ENCODE peak calls at places on chromosomes 13 and 19, in ten cellular contexts. L is uterus, D is IMR-90, M is sigmoid colon, Z is thyroid gland, G is body of pancreas, F is A549, W is erythroblast, A is GM12891, I is tibial nerve. N is an unnamed sample.

GRCh38 chr19:38739440-38740251 is 4.6 kb downstream of the CAPN12 start:
- DNase-seq in L (no peak), I (no peak), D (no peak), Z (no peak), G (no peak), F (no peak), W (no peak), M (no peak), A (no peak), N (no peak)

GRCh38 chr19:42023121-42023942 is 29.3 kb upstream of the ATP1A3 start:
- DNase-seq in F (peak), M (no peak), D (peak), I (no peak), Z (no peak), L (no peak), A (no peak), G (no peak), W (peak), N (no peak)

GRCh38 chr19:51607077-51607476 is 23.1 kb downstream of the SIGLEC5 start:
- DNase-seq in W (no peak), F (no peak), Z (no peak), D (no peak), M (no peak), L (no peak), G (no peak), I (no peak), A (peak), N (no peak)

GRCh38 chr19:43782689-43783231 is 2.0 kb upstream of the KCNN4 start:
- DNase-seq in F (no peak), G (no peak), Z (no peak), W (peak), D (no peak), L (no peak), M (no peak), I (no peak), A (no peak), N (no peak)

GRCh38 chr19:45901432-45901903 is 945 bp downstream of the MYPOP start:
- DNase-seq in F (no peak), D (peak), A (no peak), Z (peak), W (peak), L (peak), M (peak), I (no peak), G (peak), N (no peak)

GRCh38 chr13:27672025-27672424 is 50.3 kb downstream of the POLR1D start:
- DNase-seq in A (no peak), D (no peak), I (no peak), G (no peak), W (no peak), M (no peak), F (no peak), L (no peak), Z (no peak), N (no peak)

GRCh38 chr13:60591348-60591747 is 194.3 kb downstream of the TDRD3 start:
- DNase-seq in M (no peak), D (peak), Z (no peak), I (no peak), G (no peak), L (no peak), W (no peak), F (no peak), A (no peak), N (no peak)

GRCh38 chr13:80334582-80335260 is 6.2 kb downstream of the SPRY2 start:
- DNase-seq in F (no peak), A (no peak), G (no peak), W (no peak), M (no peak), L (no peak), Z (no peak), D (peak), I (no peak), N (no peak)

GRCh38 chr13:112078879-112079526 is 12.1 kb downstream of the SOX1 start:
- DNase-seq in M (no peak), I (no peak), L (no peak), A (no peak), G (no peak), W (no peak), Z (no peak), F (no peak), D (no peak), N (no peak)

GRCh38 chr13:27037571-27037970 is 134.0 kb downstream of the USP12 start:
- DNase-seq in G (no peak), A (no peak), D (no peak), L (no peak), Z (no peak), M (no peak), W (no peak), I (no peak), F (no peak), N (no peak)

GRCh38 chr19:23118400-23118799 is 1.6 kb downstream of the ZNF730 start:
- DNase-seq in M (no peak), I (no peak), L (no peak), Z (no peak), F (no peak), A (no peak), W (no peak), D (no peak), G (no peak), N (no peak)

GRCh38 chr13:113374511-113375175 is 10.7 kb upstream of the GRTP1 start:
- DNase-seq in M (peak), A (no peak), F (no peak), D (no peak), G (no peak), Z (no peak), L (no peak), I (no peak), W (no peak), N (no peak)

GRCh38 chr13:28100149-28101121 is at the start of gene FLT3:
- DNase-seq in D (peak), I (no peak), W (no peak), A (peak), G (peak), L (no peak), F (peak), Z (peak), M (no peak), N (peak)

GRCh38 chr19:27793128-27793643 is 1419.8 kb downstream of the UQCRFS1 start:
- DNase-seq in W (peak), A (peak), L (peak), M (peak), D (peak), Z (peak), I (peak), G (peak), F (peak), N (peak)

GRCh38 chr13:102724923-102725322 is 30.1 kb upstream of the METTL21C start:
- DNase-seq in W (peak), I (no peak), D (peak), L (no peak), F (peak), A (no peak), G (no peak), M (no peak), Z (peak), N (no peak)

GRCh38 chr19:41428481-41428859 is 1.3 kb upstream of the B3GNT8 start:
- DNase-seq in D (no peak), F (no peak), A (no peak), L (no peak), I (no peak), Z (no peak), M (no peak), W (no peak), G (no peak), N (no peak)

GRCh38 chr13:109971745-109972090 is 185.3 kb upstream of the IRS2 start:
- DNase-seq in D (no peak), M (no peak), L (no peak), F (no peak), A (no peak), W (no peak), G (no peak), Z (no peak), I (no peak), N (no peak)

GRCh38 chr19:30356951-30357579 is 15.1 kb upstream of the ZNF536 start:
- DNase-seq in Z (no peak), I (no peak), M (peak), D (no peak), F (no peak), W (peak), A (no peak), G (no peak), L (no peak), N (no peak)

GRCh38 chr13:35489050-35489449 is 12.6 kb upstream of the MAB21L1 start:
- DNase-seq in L (no peak), I (no peak), G (no peak), A (no peak), M (no peak), Z (no peak), F (no peak), W (no peak), D (no peak), N (no peak)

GRCh38 chr19:1251503-1252220 is 3.3 kb downstream of the MIDN start:
- DNase-seq in G (peak), L (no peak), D (no peak), M (peak), W (peak), A (no peak), F (no peak), I (no peak), Z (peak), N (peak)

GRCh38 chr19:8910775-8911414 is 78.7 kb downstream of the MBD3L1 start:
- DNase-seq in G (no peak), L (no peak), I (no peak), Z (no peak), F (no peak), A (no peak), W (no peak), M (no peak), D (no peak), N (no peak)

GRCh38 chr19:7885818-7886217 is 2.5 kb upstream of the LRRC8E start:
- DNase-seq in Z (no peak), W (no peak), L (no peak), G (no peak), I (no peak), A (no peak), F (no peak), D (no peak), M (no peak), N (no peak)

GRCh38 chr19:55346725-55347441 is 7.2 kb downstream of the KMT5C start:
- DNase-seq in A (no peak), D (no peak), F (no peak), I (no peak), W (no peak), Z (no peak), M (no peak), G (no peak), L (no peak), N (no peak)

GRCh38 chr19:2722541-2723344 is 1.6 kb upstream of the DIRAS1 start:
- DNase-seq in Z (peak), L (peak), W (no peak), D (peak), F (peak), I (no peak), M (peak), G (peak), A (no peak), N (peak)

GRCh38 chr19:33758541-33759013 is 38.1 kb upstream of the KCTD15 start:
- DNase-seq in W (no peak), D (peak), Z (peak), M (no peak), F (no peak), G (no peak), L (no peak), A (no peak), I (no peak), N (no peak)

GRCh38 chr13:85974604-85975366 is 175.6 kb upstream of the SLITRK6 start:
- DNase-seq in G (no peak), F (no peak), I (no peak), M (no peak), A (no peak), Z (no peak), L (no peak), D (no peak), W (no peak), N (no peak)

GRCh38 chr13:111431241-111431640 is 110.8 kb downstream of the TEX29 start:
- DNase-seq in D (no peak), W (no peak), A (no peak), L (no peak), I (no peak), G (no peak), M (no peak), Z (no peak), F (no peak), N (no peak)

GRCh38 chr19:14318873-14319272 is 62.4 kb upstream of the ADGRE5 start:
- DNase-seq in Z (peak), A (no peak), D (no peak), L (no peak), G (no peak), F (no peak), W (no peak), M (no peak), I (no peak), N (no peak)

GRCh38 chr13:39329182-39329639 is 273.8 kb downstream of the LHFPL6 start:
- DNase-seq in A (no peak), Z (no peak), G (no peak), L (no peak), M (no peak), D (no peak), W (no peak), F (no peak), I (no peak), N (no peak)

GRCh38 chr13:67224148-67224846 is 5.8 kb downstream of the PCDH9 start:
- DNase-seq in M (peak), F (peak), I (peak), W (peak), D (peak), G (peak), A (no peak), Z (peak), L (peak), N (peak)

GRCh38 chr13:49098198-49098597 is 121.9 kb upstream of the MLNR start:
- DNase-seq in A (no peak), F (no peak), I (no peak), Z (no peak), M (no peak), L (peak), W (peak), D (peak), G (peak), N (no peak)

GRCh38 chr19:50417138-50417849 is 1.4 kb upstream of the SPIB start:
- DNase-seq in D (no peak), F (no peak), G (peak), L (no peak), A (no peak), M (no peak), I (no peak), Z (no peak), W (no peak), N (no peak)

GRCh38 chr19:50417850-50418185 is 920 bp upstream of the SPIB start:
- DNase-seq in A (no peak), D (no peak), L (no peak), I (no peak), G (no peak), M (no peak), F (no peak), W (no peak), Z (no peak), N (no peak)

GRCh38 chr19:50419022-50419579 is 363 bp downstream of the SPIB start:
- DNase-seq in I (no peak), Z (no peak), L (no peak), M (no peak), G (no peak), D (no peak), A (no peak), F (no peak), W (no peak), N (no peak)

GRCh38 chr19:50419580-50420035 is 870 bp downstream of the SPIB start:
- DNase-seq in G (no peak), I (no peak), F (no peak), Z (no peak), A (no peak), D (no peak), L (no peak), M (no peak), W (no peak), N (no peak)

GRCh38 chr19:50418186-50419021 is at the start of gene SPIB:
- DNase-seq in A (no peak), G (no peak), I (no peak), F (no peak), L (no peak), Z (no peak), M (no peak), D (no peak), W (no peak), N (no peak)
- TF ChIP-seq POLR2A in A (peak), G (no peak), I (no peak), F (no peak), L (no peak), Z (no peak), M (no peak), D (no peak), W (no peak), N (no peak)

DNA sequence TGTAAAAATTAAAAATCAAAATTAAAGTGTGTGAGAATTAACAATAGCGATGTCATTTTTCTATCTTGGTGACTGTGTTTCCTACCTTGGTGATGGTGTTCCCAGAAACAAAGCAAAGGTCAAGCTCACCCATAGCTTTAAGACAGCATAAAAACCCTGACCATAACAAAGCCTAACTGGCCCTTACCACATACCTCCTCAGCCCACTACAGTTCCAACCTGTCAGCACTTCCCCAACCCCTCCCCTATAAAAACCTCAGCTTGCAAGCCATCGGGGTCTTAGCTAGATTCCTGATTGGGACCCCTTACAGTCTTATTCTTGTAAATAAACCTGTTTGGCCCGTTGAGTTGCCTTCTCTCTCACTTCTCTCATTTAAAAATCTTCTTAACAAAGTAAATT is 484.4 kb upstream of the PCDH20 start:
- DNase-seq in I (no peak), F (no peak), G (no peak), A (no peak), D (no peak), M (no peak), L (no peak), W (no peak), Z (no peak), N (no peak)
- TF ChIP-seq POLR2A in I (no peak), F (no peak), G (no peak), A (no peak), D (no peak), M (no peak), L (no peak), W (no peak), Z (no peak), N (no peak)

GRCh38 chr19:12952488-12953455 is 4.3 kb downstream of the GADD45GIP1 start:
- DNase-seq in A (no peak), F (no peak), I (no peak), G (no peak), W (no peak), Z (no peak), M (no peak), L (no peak), D (peak), N (no peak)
- TF ChIP-seq POLR2A in A (no peak), F (no peak), I (no peak), G (no peak), W (no peak), Z (no peak), M (no peak), L (no peak), D (no peak), N (no peak)

GRCh38 chr19:47112664-47113445 is 721 bp downstream of the ZC3H4 start:
- DNase-seq in A (peak), D (peak), L (peak), W (peak), I (peak), F (peak), G (peak), Z (peak), M (peak), N (peak)
- TF ChIP-seq POLR2A in A (peak), D (peak), L (peak), W (no peak), I (peak), F (peak), G (peak), Z (peak), M (peak), N (peak)

DNA sequence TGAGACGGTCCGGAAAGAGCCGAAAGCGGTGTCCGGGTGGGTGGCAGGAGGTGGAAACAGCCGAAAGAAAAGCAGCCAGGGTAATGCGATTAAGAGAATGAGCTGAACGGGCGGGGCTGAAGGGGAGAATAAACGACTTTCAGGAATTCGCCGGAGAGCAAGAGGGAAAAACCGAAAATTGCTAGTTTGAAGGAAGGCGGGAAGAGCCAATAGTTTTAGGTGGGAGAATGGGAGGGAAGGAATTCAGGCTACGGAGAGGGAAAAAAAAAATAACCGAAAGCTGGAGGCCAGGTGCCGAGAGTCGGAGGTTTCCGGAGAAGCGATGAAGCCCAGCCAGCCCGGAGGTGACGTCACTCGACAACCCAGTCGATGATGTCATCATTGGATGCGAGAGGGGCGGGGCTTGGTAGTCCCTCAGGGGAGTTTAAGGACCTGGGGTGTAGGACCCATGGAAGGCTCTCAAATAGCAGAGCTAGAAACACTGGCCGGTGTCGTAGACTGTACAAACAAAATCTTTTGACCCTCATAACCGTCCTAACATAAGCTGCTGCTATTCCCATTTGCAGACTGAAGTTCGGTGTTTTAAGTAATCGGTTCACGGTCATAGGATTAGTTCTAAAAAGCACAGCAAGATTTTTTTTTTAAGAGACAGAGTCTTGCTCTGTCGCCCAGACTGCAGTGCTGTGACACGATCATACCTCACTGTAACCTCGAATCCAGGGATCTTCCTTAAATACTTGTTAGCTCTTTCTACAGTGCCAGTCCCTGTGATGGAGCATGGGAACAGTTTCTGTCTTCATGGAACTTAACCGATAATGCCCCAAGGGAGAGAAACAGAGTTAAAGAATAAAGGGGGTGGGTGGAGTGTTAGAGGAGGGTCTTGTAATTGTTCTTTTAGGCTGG is at the start of gene ZC3H4:
- DNase-seq in D (peak), W (peak), I (peak), M (peak), Z (peak), F (peak), L (peak), G (peak), A (peak), N (peak)
- TF ChIP-seq POLR2A in D (peak), W (peak), I (no peak), M (peak), Z (no peak), F (no peak), L (peak), G (no peak), A (peak), N (no peak)

DNA sequence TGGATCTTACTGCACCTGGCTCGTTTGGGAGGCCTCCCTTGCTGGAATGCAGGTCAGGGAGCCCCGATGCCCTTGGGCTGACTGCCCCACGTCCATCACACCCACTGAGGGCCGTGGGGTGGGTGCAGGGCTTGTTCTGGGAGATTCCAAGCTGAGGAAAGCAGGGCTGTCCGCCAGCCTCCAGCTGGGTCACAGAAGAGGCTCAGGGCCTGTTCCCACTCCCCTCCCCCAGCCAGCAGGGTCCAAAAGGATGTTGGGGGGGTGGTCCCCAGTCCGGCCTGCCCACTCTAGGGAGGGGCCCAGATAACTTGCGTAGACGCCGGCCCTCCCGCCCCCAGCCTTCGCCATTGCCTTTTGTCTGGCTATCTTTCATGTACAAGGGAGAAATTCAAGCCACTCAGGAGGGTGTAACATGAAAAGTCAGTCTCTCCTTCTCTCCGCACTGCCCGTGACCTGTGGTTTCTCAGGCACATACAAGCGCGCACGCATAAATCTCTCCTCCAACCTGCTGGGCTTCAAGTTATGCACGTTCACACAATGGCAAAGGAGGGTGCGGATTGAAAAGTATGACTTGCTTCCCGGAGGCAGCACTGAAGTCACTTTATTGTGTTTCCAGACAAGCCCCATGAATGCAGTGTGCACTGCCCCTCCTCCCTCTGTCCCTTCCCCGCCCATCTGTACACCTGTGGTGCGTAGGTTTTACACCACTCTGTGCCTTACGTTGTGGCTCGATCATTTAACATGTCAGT is 20.2 kb downstream of the CARM1 start:
- DNase-seq in A (no peak), M (no peak), G (peak), W (no peak), Z (no peak), F (no peak), L (no peak), I (no peak), D (no peak), N (peak)
- TF ChIP-seq POLR2A in A (no peak), M (no peak), G (no peak), W (no peak), Z (no peak), F (no peak), L (no peak), I (no peak), D (no peak), N (no peak)

DNA sequence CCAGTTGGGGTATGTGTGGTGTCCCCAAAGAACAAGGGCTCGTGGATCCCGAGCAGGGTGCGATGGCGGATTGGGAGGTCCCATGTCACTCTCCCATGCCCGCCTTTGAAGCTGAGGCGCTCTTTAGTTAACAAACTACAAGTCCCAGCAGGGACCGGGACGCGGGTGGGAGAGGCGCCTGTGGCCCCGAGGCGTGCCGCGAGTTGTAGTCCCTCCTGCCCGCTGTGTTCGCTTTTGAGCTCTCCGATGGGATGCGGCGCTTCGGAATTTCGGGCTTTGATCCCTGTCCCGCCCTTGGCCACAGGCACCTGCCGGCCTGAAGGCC is 10.9 kb downstream of the CYTH2 start:
- DNase-seq in A (no peak), Z (peak), D (no peak), I (peak), G (peak), F (no peak), W (no peak), L (peak), M (peak), N (peak)
- TF ChIP-seq POLR2A in A (no peak), Z (no peak), D (no peak), I (no peak), G (no peak), F (no peak), W (no peak), L (no peak), M (no peak), N (no peak)